ENCODE peak calls at places on chromosomes 16 and 17, in eight cellular contexts. E, N, T, V, S, D, X and P are unnamed samples. For H3K36me3 and H3K27me3, the result is how much of the 10 kb centered on the place peaks cover.

GRCh38 chr17:46802831-46803230 is 15.7 kb downstream of the WNT3 start:
- DNase-seq in V (no peak), D (no peak), E (no peak), X (no peak), N (no peak), T (no peak), S (no peak), P (no peak)

GRCh38 chr17:39513256-39513655 is 52.0 kb downstream of the CDK12 start:
- DNase-seq in N (no peak), D (no peak), E (no peak), V (no peak), T (no peak), X (no peak), S (no peak), P (no peak)

GRCh38 chr16:84416407-84417321 is 48.3 kb downstream of the ATP2C2 start:
- DNase-seq in V (no peak), T (no peak), N (no peak), E (no peak), S (no peak), X (no peak), D (no peak), P (no peak)

GRCh38 chr16:74740795-74741304 is 33.8 kb downstream of the FA2H start:
- DNase-seq in N (no peak), X (no peak), V (peak), E (no peak), D (no peak), S (no peak), T (no peak), P (peak)

GRCh38 chr16:56196381-56196780 is 5.1 kb downstream of the GNAO1 start:
- DNase-seq in X (no peak), N (no peak), T (no peak), S (no peak), V (no peak), E (no peak), D (no peak), P (no peak)

GRCh38 chr17:28416703-28417311 is 10.8 kb upstream of the SLC46A1 start:
- DNase-seq in N (peak), X (peak), S (peak), E (no peak), D (peak), T (peak), V (no peak), P (peak)

GRCh38 chr16:19348578-19349315 is 63.2 kb downstream of the CLEC19A start:
- DNase-seq in X (no peak), S (no peak), E (no peak), D (peak), N (no peak), T (peak), V (no peak), P (peak)

GRCh38 chr16:22055881-22056280 is 36.5 kb upstream of the VWA3A start:
- DNase-seq in D (peak), V (no peak), N (no peak), T (no peak), E (peak), S (no peak), X (no peak), P (peak)

GRCh38 chr17:49434821-49435581 is 20.3 kb upstream of the PHB1 start:
- DNase-seq in S (peak), X (peak), N (no peak), D (peak), V (no peak), T (peak), E (peak), P (peak)

GRCh38 chr16:77387075-77387474 is 47.8 kb downstream of the ADAMTS18 start:
- DNase-seq in N (no peak), T (no peak), S (no peak), V (no peak), D (no peak), X (no peak), E (no peak), P (no peak)

GRCh38 chr17:49646391-49647255 is 31.3 kb downstream of the SPOP start:
- DNase-seq in T (no peak), D (peak), X (peak), V (peak), S (no peak), N (peak), E (no peak), P (no peak)

GRCh38 chr16:84839054-84839453 is 19.3 kb downstream of the CRISPLD2 start:
- DNase-seq in S (no peak), V (peak), E (no peak), X (no peak), T (no peak), D (no peak), N (no peak), P (no peak)

GRCh38 chr16:8631373-8631772 is 9.9 kb downstream of the METTL22 start:
- DNase-seq in E (no peak), N (no peak), T (no peak), X (no peak), V (no peak), D (no peak), S (no peak), P (no peak)
- H3K36me3 ChIP-seq in E (under half), N (under half), T (under half), X (under half), V (under half), D (under half), S (half or more), P (half or more)

GRCh38 chr17:82864721-82865240 is 25.0 kb upstream of the ZNF750 start:
- DNase-seq in V (peak), X (no peak), N (no peak), D (no peak), E (no peak), S (no peak), T (no peak), P (no peak)
- H3K4me3 ChIP-seq in V (no peak), X (no peak), N (no peak), D (no peak), E (no peak), S (no peak), T (no peak), P (no peak)

DNA sequence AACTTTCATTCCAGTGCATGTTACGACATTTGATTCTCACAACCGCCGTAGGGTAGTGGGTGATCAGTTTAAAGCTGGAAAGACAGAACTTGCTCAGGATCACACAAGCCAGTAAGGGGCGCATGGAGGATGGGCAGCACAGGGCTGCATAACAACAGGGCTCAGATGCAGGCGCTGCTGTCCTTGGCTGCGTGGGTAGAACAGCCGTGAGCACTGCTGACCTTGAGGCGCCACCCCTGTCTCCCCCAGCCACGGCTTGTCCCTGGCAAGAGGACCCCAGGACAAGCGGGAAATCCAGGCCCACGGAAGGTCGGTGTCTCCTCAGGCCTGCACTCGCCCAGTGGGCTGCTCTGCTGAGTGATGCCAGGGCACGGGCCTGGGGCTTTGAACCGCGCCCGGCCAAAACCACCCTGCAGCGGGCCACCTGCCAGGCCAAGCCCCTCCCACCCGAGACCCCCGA is 84.7 kb downstream of the LMF1 start:
- DNase-seq in N (no peak), D (peak), T (no peak), E (no peak), V (peak), X (peak), S (no peak), P (peak)
- H3K27me3 ChIP-seq in N (under half), D (under half), T (under half), E (under half), V (under half), X (under half), S (under half), P (under half)

GRCh38 chr17:1577186-1577585 is 14.6 kb upstream of the PITPNA start:
- DNase-seq in T (peak), D (peak), S (peak), N (no peak), V (peak), X (peak), E (no peak), P (peak)
- H3K36me3 ChIP-seq in T (under half), D (under half), S (under half), N (under half), V (under half), X (under half), E (under half), P (under half)

GRCh38 chr16:80666378-80667257 is 125.8 kb downstream of the DYNLRB2 start:
- DNase-seq in T (no peak), E (no peak), X (no peak), N (no peak), D (peak), V (no peak), S (no peak), P (no peak)
- H3K4me3 ChIP-seq in T (no peak), E (no peak), X (no peak), N (no peak), D (no peak), V (no peak), S (no peak), P (no peak)

GRCh38 chr16:15401972-15402371 is 6.4 kb downstream of the MPV17L start:
- DNase-seq in X (no peak), D (no peak), T (no peak), E (no peak), S (no peak), N (no peak), V (no peak), P (no peak)
- H3K27me3 ChIP-seq in X (under half), D (under half), T (under half), E (under half), S (under half), N (under half), V (under half), P (under half)

DNA sequence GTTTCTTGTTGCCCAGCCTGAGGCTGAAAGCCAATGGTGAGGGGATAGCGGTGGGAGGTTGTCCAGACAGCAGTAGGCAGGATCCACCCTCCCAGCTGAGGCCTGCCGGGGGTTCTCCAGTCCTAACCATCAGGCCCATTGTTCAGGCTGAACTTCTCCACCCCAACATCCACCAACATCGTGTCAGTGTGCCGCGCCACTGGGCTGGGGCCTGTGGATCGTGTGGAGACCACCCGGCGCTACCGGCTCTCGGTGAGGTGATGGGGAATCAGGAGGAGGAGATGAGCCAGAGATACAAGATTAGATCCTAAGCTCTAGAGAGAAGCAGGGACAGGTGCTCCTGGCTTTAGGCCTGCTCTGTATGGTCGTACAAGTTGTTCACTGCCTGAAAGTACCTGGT is 5.8 kb downstream of the PFAS start:
- DNase-seq in D (no peak), T (no peak), E (no peak), N (no peak), S (no peak), X (no peak), V (no peak), P (no peak)
- H3K36me3 ChIP-seq in D (under half), T (under half), E (under half), N (under half), S (half or more), X (under half), V (under half), P (under half)

GRCh38 chr17:8376302-8377067 is at the start of gene KRABD2:
- DNase-seq in S (peak), V (peak), E (peak), T (peak), X (peak), D (peak), N (peak), P (peak)
- H3K4me3 ChIP-seq in S (peak), V (peak), E (peak), T (peak), X (peak), D (peak), N (peak), P (peak)

GRCh38 chr17:34568953-34569352 is 10.4 kb upstream of the TMEM132E start:
- DNase-seq in V (no peak), T (no peak), E (no peak), D (no peak), S (no peak), N (no peak), X (no peak), P (no peak)

GRCh38 chr17:34565715-34566114 is 13.7 kb upstream of the TMEM132E start:
- DNase-seq in V (no peak), N (no peak), S (no peak), D (no peak), E (no peak), T (no peak), X (no peak), P (no peak)

GRCh38 chr17:34566201-34566600 is 13.2 kb upstream of the TMEM132E start:
- DNase-seq in E (no peak), T (no peak), S (no peak), D (no peak), V (no peak), X (no peak), N (no peak), P (no peak)

GRCh38 chr17:34567665-34568064 is 11.7 kb upstream of the TMEM132E start:
- DNase-seq in X (peak), E (no peak), T (no peak), S (no peak), D (peak), N (no peak), V (no peak), P (peak)

DNA sequence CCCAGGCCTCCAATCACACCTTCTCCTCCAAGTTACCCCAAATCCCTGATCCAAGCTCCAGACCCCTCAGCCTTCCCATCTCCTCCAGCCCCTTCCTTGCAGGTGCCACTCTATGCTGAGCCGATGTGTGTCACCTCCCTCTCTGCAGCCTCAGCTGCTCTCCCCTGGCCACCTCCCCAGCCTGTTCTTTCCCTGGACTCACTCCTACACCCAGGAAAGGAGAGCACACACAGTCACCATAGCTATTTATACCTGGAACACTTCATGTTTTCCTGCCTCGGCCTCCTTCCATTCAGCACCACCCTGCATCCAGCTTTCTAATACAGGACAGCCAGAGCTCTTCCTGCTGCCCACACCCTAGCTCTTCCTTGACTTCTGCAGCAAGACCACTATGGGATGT is 12.5 kb upstream of the TMEM132E start:
- DNase-seq in V (no peak), N (no peak), X (no peak), T (no peak), S (no peak), E (no peak), D (no peak), P (no peak)
- H3K27me3 ChIP-seq in V (under half), N (under half), X (under half), T (under half), S (half or more), E (under half), D (under half), P (under half)

DNA sequence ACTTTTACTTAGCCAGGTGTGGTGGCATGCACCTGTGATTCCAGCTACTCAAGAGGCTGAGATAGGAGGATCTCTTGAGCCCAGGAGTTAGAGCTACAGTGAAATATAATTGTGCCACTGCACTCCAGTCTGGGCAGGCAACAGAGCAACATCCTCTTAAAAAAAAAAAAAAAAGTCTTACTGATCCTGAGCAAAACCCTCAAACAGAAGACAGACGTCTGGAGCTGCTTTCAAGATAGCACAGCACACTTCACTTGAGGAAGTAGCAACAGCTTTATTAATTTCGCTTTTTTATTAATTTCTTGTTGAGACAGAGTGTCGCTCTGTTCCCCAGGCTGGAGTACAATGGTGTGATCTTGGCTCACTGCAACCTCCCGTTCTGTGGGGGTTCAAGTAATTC is 10.2 kb upstream of the GGA2 start:
- DNase-seq in X (no peak), V (no peak), N (no peak), S (no peak), D (no peak), E (no peak), T (no peak), P (no peak)
- H3K36me3 ChIP-seq in X (under half), V (under half), N (under half), S (half or more), D (under half), E (under half), T (under half), P (under half)